ENCODE peak calls at places on chromosomes 2 and 18, in six cellular contexts. X, Y, N, K, U and J are unnamed samples.

GRCh38 chr2:233418761-233419625 is 64.7 kb downstream of the DGKD start:
- DNase-seq in X (no peak), Y (no peak), N (peak; percentile 60), K (no peak), U (peak; percentile 40), J (no peak)

GRCh38 chr18:27871731-27872130 is 305.2 kb downstream of the CDH2 start:
- DNase-seq in X (no peak), Y (no peak), N (no peak), K (no peak), U (no peak), J (no peak)

GRCh38 chr2:185475868-185476267 is 262.7 kb upstream of the FSIP2 start:
- DNase-seq in X (no peak), Y (no peak), N (no peak), K (no peak), U (no peak), J (no peak)

GRCh38 chr2:164495491-164496223 is 125.6 kb downstream of the GRB14 start:
- DNase-seq in X (peak; percentile 40), Y (peak; percentile 91), N (peak; percentile 44), K (peak; percentile 64), U (no peak), J (peak; percentile 33)

GRCh38 chr2:219430633-219431615 is 3.7 kb upstream of the SPEG start:
- DNase-seq in X (no peak), Y (peak; percentile 14), N (no peak), K (peak; percentile 39), U (no peak), J (peak; percentile 63)

GRCh38 chr2:201419057-201419635 is 32.1 kb downstream of the TRAK2 start:
- DNase-seq in X (no peak), Y (no peak), N (no peak), K (peak; percentile 23), U (no peak), J (no peak)

GRCh38 chr2:159146930-159147666 is 139.4 kb downstream of the WDSUB1 start:
- DNase-seq in X (peak; percentile 72), Y (no peak), N (no peak), K (peak; percentile 76), U (no peak), J (no peak)

GRCh38 chr2:170423919-170424318 is 246.0 kb downstream of the MYO3B start:
- DNase-seq in X (no peak), Y (no peak), N (no peak), K (no peak), U (no peak), J (no peak)

GRCh38 chr2:224545884-224546644 is 39.1 kb downstream of the CUL3 start:
- DNase-seq in X (no peak), Y (no peak), N (no peak), K (peak; percentile 64), U (no peak), J (no peak)